ENCODE peak calls at places on chromosome X, in nine cellular contexts. F, P, G, S, Q, M, X, B and L are unnamed samples.

GRCh38 chrX:3312109-3312508 is 34.3 kb downstream of the MXRA5 start:
- DNase-seq in M (no peak), G (no peak), P (no peak), X (no peak), F (no peak), Q (no peak), S (no peak), B (no peak), L (no peak)

GRCh38 chrX:2464677-2465166 is 36.1 kb downstream of the DHRSX start:
- DNase-seq in F (peak), X (no peak), P (no peak), Q (no peak), B (no peak), G (no peak), S (no peak), M (no peak), L (no peak)

GRCh38 chrX:134548257-134548732 is 88.3 kb downstream of the HPRT1 start:
- DNase-seq in G (no peak), Q (no peak), M (no peak), P (no peak), X (no peak), F (no peak), S (peak), B (peak), L (no peak)

GRCh38 chrX:47172549-47172948 is 21.1 kb upstream of the UBA1 start:
- DNase-seq in Q (no peak), X (no peak), P (no peak), S (no peak), M (no peak), B (no peak), F (no peak), G (no peak), L (no peak)

GRCh38 chrX:101260435-101260834 is 30.7 kb downstream of the TAF7L start:
- DNase-seq in G (no peak), F (no peak), B (no peak), Q (no peak), X (no peak), S (peak), M (no peak), P (no peak), L (peak)

GRCh38 chrX:124902953-124903352 is 416.7 kb upstream of the TEX13C start:
- DNase-seq in X (no peak), Q (no peak), F (no peak), P (no peak), M (no peak), G (no peak), B (no peak), S (no peak), L (no peak)

GRCh38 chrX:4710618-4711433 is 997.4 kb upstream of the PRKX start:
- DNase-seq in X (peak), P (no peak), F (no peak), G (peak), M (no peak), B (no peak), Q (no peak), S (no peak), L (no peak)

GRCh38 chrX:14963447-14964236 is 90.4 kb downstream of the MOSPD2 start:
- DNase-seq in P (no peak), Q (no peak), G (peak), M (no peak), B (no peak), S (peak), X (peak), F (no peak), L (peak)

GRCh38 chrX:33175201-33175600 is 36.1 kb downstream of the DMD start:
- DNase-seq in X (no peak), Q (no peak), M (no peak), P (no peak), B (no peak), S (no peak), G (no peak), F (no peak), L (no peak)

DNA sequence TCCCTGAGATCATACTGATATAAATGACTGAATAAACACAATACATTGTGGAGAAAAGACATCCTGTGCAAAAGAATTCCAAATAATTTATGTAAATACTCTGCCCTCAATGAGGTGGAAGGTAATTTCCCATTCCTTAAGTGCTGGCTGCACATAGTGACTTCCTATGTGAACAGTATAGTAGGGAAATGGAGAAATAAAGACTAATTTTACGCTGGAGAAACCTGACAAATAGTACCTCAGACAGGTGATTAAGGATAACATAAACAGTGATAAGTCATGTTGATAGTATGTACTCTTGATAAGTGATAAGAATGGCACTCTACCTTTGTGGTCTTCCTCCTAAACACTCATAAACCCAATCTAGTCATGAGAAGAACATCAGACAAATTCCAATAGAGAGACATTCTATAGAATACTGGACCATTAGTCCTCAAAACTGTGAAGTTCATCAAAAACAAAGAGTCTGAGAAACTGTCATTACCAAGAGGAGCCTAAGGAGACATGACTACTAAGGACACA is 274.0 kb downstream of the CHIC1 start:
- DNase-seq in S (no peak), Q (no peak), M (no peak), B (no peak), F (no peak), X (no peak), P (no peak), G (no peak), L (no peak)
- H3K4me3 ChIP-seq in S (no peak), Q (no peak), M (no peak), B (no peak), F (no peak), X (no peak), P (no peak), G (no peak), L (no peak)

DNA sequence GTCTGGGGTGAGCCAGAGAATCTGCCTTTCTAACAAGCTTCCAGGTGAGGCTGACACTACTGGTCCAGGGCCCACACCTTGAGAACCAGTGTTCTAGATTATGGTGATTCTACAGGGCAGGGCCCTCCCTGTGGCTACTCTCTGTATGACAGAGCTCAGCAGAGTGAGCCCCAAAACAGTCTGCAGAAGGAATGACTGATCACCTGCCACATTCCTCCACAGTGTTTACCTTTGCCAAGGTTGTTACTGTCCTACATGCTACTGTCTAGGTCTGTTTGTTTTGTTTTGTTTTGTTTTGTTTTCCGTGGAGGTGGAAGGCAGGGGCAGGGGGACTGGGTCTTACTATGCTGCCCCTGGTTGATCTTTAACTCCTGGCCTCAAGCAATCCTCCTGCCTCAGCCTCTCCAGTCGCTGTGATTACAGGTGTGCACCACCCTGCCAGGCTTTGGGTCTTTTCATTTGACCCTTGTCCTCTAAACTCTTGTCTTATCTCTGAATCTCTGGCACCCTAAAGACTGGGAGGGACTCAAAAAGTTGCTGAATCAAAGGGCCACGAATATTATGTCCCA is 45.1 kb downstream of the MAP7D2 start:
- DNase-seq in P (no peak), S (no peak), M (no peak), G (no peak), X (no peak), F (no peak), B (no peak), Q (no peak), L (no peak)
- TF ChIP-seq CTCF in P (no peak), S (no peak), M (no peak), G (no peak), X (no peak), F (no peak), B (no peak), Q (no peak), L (no peak)

GRCh38 chrX:24168807-24169206 is 19.3 kb downstream of the ZFX start:
- DNase-seq in G (no peak), X (no peak), P (no peak), Q (no peak), B (no peak), M (no peak), S (no peak), F (no peak), L (no peak)
- H3K4me3 ChIP-seq in G (no peak), X (no peak), P (no peak), Q (no peak), B (no peak), M (no peak), S (no peak), F (no peak), L (no peak)

DNA sequence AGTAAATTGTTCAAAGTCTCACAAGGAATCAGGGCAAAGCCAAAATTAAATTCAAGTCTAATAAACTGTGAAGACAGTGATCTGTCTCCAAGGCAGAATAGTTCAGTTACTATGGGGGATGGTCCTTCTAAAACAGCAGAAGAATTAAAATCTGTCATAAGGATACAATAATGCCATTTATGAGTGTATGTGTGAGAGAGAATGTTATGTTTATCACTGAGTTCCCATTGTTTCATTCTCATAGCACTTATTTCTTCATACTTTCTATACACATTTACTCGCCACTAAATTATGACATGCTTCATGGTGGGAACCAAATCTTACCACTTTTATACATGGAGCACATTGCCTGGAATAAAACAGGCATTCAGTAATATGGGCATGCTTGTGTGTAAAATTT is 102.5 kb downstream of the AMMECR1 start:
- DNase-seq in M (no peak), Q (no peak), P (no peak), X (no peak), F (no peak), G (no peak), S (no peak), B (no peak), L (no peak)
- TF ChIP-seq CTCF in M (no peak), Q (no peak), P (no peak), X (no peak), F (no peak), G (no peak), S (no peak), B (no peak), L (no peak)

GRCh38 chrX:153055827-153056748 is at the start of gene PNMA3:
- DNase-seq in X (no peak), S (no peak), P (peak), Q (no peak), F (no peak), G (no peak), B (peak), M (no peak), L (no peak)
- H3K4me3 ChIP-seq in X (no peak), S (peak), P (peak), Q (no peak), F (no peak), G (no peak), B (peak), M (no peak), L (no peak)

GRCh38 chrX:7147978-7148824 is at the start of gene PUDP:
- DNase-seq in B (peak), F (peak), M (peak), Q (peak), S (peak), G (peak), X (peak), P (peak), L (peak)
- TF ChIP-seq CTCF in B (peak), F (peak), M (no peak), Q (no peak), S (no peak), G (no peak), X (no peak), P (peak), L (peak)

DNA sequence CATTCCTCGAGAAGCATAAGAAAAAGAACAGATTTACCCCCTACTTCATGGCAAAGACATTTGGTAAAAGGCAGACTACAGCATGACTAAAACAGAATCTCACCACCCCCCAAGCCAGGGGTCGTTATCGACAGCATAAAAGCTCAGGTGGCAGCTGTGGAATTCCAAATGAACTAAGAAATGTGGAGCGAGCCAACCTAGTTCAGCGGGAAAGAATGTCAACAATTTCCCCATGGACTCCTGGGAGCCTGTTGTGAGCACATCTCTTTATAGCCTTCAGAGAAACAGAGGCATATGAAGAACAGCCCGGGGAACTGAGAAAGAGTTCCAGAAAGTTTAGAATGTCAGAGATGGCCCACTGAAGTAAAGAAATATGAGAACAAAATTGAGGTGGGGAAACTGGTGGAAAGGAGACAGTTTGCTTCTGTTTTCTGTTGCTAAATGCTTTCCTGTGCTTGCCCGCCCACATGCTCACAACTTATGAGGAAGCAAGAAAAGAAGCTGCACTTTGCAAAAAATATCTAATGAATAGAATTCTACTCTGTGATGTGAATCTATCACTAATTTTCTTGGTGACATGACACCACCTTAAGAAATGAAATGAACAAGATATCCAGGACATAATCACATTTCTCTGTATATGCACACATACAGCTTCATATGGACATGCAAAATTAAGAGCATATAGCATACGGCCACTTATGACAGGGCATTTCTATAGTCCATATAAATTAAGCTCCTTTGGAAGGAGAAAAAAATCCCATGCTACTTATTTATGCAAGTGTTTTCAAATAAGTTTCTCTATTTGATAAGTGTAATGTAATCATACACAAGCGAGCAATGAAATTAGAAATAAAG is 135.3 kb upstream of the MID1 start:
- DNase-seq in P (no peak), F (peak), S (peak), G (no peak), B (no peak), M (no peak), X (peak), Q (no peak), L (peak)
- H3K4me3 ChIP-seq in P (no peak), F (no peak), S (no peak), G (no peak), B (no peak), M (no peak), X (peak), Q (no peak), L (no peak)

GRCh38 chrX:118228041-118228440 is 111.4 kb upstream of the KLHL13 start:
- DNase-seq in S (no peak), Q (no peak), B (no peak), G (no peak), P (no peak), X (peak), M (no peak), F (no peak), L (peak)

GRCh38 chrX:118221733-118222132 is 105.1 kb upstream of the KLHL13 start:
- DNase-seq in G (no peak), F (no peak), X (peak), S (no peak), P (no peak), M (no peak), B (no peak), Q (no peak), L (no peak)

GRCh38 chrX:118221257-118221656 is 104.6 kb upstream of the KLHL13 start:
- DNase-seq in Q (no peak), P (no peak), G (no peak), B (peak), S (no peak), M (no peak), F (no peak), X (no peak), L (no peak)

GRCh38 chrX:118228456-118228855 is 111.8 kb upstream of the KLHL13 start:
- DNase-seq in M (no peak), Q (no peak), G (no peak), B (no peak), F (no peak), P (no peak), X (no peak), S (no peak), L (no peak)

DNA sequence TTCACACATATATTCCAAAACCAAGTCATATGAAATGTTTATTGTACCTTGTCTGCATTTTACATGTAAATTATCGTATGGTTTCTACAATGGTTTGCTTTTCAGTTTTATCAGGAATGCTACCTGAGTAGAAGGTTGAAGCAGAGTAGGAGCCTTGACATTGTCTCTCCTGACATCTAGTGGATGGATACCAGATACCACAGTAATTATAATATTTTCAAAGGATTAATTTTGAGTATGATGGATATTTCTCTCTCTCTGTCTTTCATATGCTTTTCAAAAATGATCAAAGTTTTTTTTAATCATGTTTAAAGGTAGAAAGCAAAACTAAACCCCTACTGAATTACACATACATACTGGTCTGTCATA is 109.4 kb upstream of the KLHL13 start:
- DNase-seq in F (no peak), S (peak), P (no peak), B (peak), Q (no peak), M (no peak), X (peak), G (no peak), L (peak)
- TF ChIP-seq CTCF in F (peak), S (peak), P (no peak), B (peak), Q (no peak), M (no peak), X (peak), G (peak), L (peak)

GRCh38 chrX:150226223-150226965 is 136.7 kb upstream of the MAMLD1 start:
- DNase-seq in X (no peak), G (no peak), B (no peak), F (no peak), Q (no peak), S (no peak), P (no peak), M (no peak), L (no peak)
- H3K4me3 ChIP-seq in X (no peak), G (no peak), B (no peak), F (no peak), Q (no peak), S (no peak), P (no peak), M (no peak), L (no peak)